ENCODE peak calls at places on chromosomes 12 and 14, in ten cellular contexts. U is prostate gland, J is transverse colon, Y is HCT116, L is hepatocyte, P is psoas muscle, F is testis, V is cardiac muscle cell, K is GM23338, S is stomach. O is an unnamed sample. For H3K4me1, the result is how much of the 10 kb centered on the place peaks cover.

GRCh38 chr14:93676416-93676958 is 111.8 kb downstream of the PRIMA1 start:
- DNase-seq in J (no peak), K (no peak), Y (no peak), P (no peak), U (no peak), L (no peak), F (no peak), V (no peak), S (no peak), O (no peak)

GRCh38 chr12:26994109-26994508 is 20.1 kb downstream of the TM7SF3 start:
- DNase-seq in S (no peak), K (no peak), U (no peak), J (no peak), P (no peak), F (no peak), V (no peak), L (no peak), Y (no peak), O (no peak)

GRCh38 chr14:84864582-84865271 is 665.2 kb upstream of the FLRT2 start:
- DNase-seq in J (no peak), S (no peak), F (no peak), U (no peak), P (no peak), K (no peak), Y (no peak), L (no peak), V (peak), O (no peak)

GRCh38 chr14:44347316-44347715 is 159.8 kb downstream of the FSCB start:
- DNase-seq in Y (no peak), F (no peak), V (no peak), K (no peak), S (no peak), L (no peak), J (no peak), P (no peak), U (no peak), O (no peak)

GRCh38 chr14:75283162-75283883 is 4.7 kb downstream of the FOS start:
- DNase-seq in V (no peak), P (no peak), J (peak), S (peak), L (peak), Y (no peak), U (no peak), K (peak), F (no peak), O (no peak)

GRCh38 chr12:99024870-99025269 is 379.8 kb downstream of the APAF1 start:
- DNase-seq in K (no peak), F (no peak), J (no peak), L (no peak), P (no peak), U (no peak), V (no peak), S (no peak), Y (no peak), O (no peak)

GRCh38 chr12:120361506-120362208 is 7.3 kb downstream of the MSI1 start:
- DNase-seq in V (peak), J (peak), L (peak), S (peak), K (peak), U (peak), Y (no peak), P (peak), F (peak), O (peak)

GRCh38 chr14:99181804-99182520 is 90.0 kb downstream of the BCL11B start:
- DNase-seq in J (no peak), V (no peak), F (no peak), U (no peak), L (no peak), Y (no peak), P (no peak), K (no peak), S (no peak), O (no peak)

GRCh38 chr12:118307069-118307954 is 65.4 kb downstream of the TAOK3 start:
- DNase-seq in J (no peak), L (no peak), U (no peak), K (no peak), Y (no peak), P (no peak), V (no peak), F (no peak), S (no peak), O (peak)

GRCh38 chr14:101350021-101350420 is 211.3 kb upstream of the DIO3 start:
- DNase-seq in S (peak), L (no peak), J (no peak), K (no peak), V (no peak), F (no peak), U (no peak), P (no peak), Y (no peak), O (no peak)

GRCh38 chr12:54460317-54460935 is 13.0 kb downstream of the GTSF1 start:
- DNase-seq in K (no peak), L (no peak), J (no peak), U (no peak), F (no peak), Y (no peak), V (no peak), S (no peak), P (no peak), O (no peak)

GRCh38 chr12:63317447-63317846 is 166.4 kb upstream of the AVPR1A start:
- DNase-seq in J (no peak), K (no peak), U (no peak), L (no peak), Y (no peak), F (no peak), V (no peak), P (no peak), S (no peak), O (no peak)

GRCh38 chr12:78674311-78675085 is 190.1 kb upstream of the SYT1 start:
- DNase-seq in Y (no peak), L (no peak), U (no peak), V (no peak), K (no peak), S (no peak), J (no peak), F (no peak), P (no peak), O (no peak)

GRCh38 chr12:64864319-64864718 is 39.9 kb downstream of the TBC1D30 start:
- DNase-seq in P (no peak), F (no peak), S (no peak), J (no peak), U (no peak), V (no peak), L (no peak), Y (no peak), K (peak), O (no peak)

GRCh38 chr12:77980782-77981181 is 150.1 kb downstream of the NAV3 start:
- DNase-seq in Y (no peak), U (no peak), V (no peak), K (no peak), L (no peak), J (no peak), S (no peak), F (no peak), P (no peak), O (no peak)

GRCh38 chr12:46524778-46525177 is 152.2 kb upstream of the SLC38A2 start:
- DNase-seq in U (no peak), F (peak), V (peak), J (peak), Y (no peak), P (peak), K (peak), L (peak), S (peak), O (peak)

GRCh38 chr12:112167728-112168525 is 42.6 kb downstream of the TRAFD1 start:
- DNase-seq in L (no peak), S (no peak), P (no peak), J (no peak), V (no peak), K (no peak), U (no peak), Y (no peak), F (no peak), O (no peak)

GRCh38 chr14:104247336-104248202 is 109.2 kb downstream of the KIF26A start:
- DNase-seq in Y (no peak), S (peak), L (no peak), F (no peak), V (no peak), K (no peak), P (no peak), U (no peak), J (no peak), O (peak)

GRCh38 chr12:10301103-10301502 is 6.6 kb upstream of the KLRD1 start:
- DNase-seq in Y (no peak), L (no peak), J (no peak), F (no peak), V (no peak), S (no peak), P (no peak), U (no peak), K (no peak), O (no peak)

GRCh38 chr14:100568998-100569733 is 18.1 kb downstream of the BEGAIN start:
- DNase-seq in S (no peak), Y (no peak), U (no peak), L (no peak), K (no peak), J (no peak), V (no peak), P (no peak), F (no peak), O (no peak)

GRCh38 chr12:22625671-22626251 is 790 bp downstream of the ETNK1 start:
- DNase-seq in Y (peak), F (peak), J (peak), L (peak), U (peak), P (no peak), K (peak), V (peak), S (peak), O (no peak)

GRCh38 chr12:30847259-30847658 is 79.3 kb upstream of the TSPAN11 start:
- DNase-seq in Y (peak), K (peak), P (no peak), S (no peak), L (peak), J (no peak), U (peak), F (no peak), V (peak), O (no peak)

GRCh38 chr14:104715416-104715815 is 8.6 kb upstream of the ADSS1 start:
- DNase-seq in Y (no peak), S (no peak), K (no peak), F (no peak), V (no peak), U (peak), L (no peak), P (no peak), J (no peak), O (no peak)

GRCh38 chr12:120357104-120357503 is 11.9 kb downstream of the MSI1 start:
- DNase-seq in L (no peak), V (no peak), K (no peak), Y (no peak), U (no peak), J (no peak), P (no peak), F (no peak), S (no peak), O (no peak)

GRCh38 chr14:92794547-92794941 is 439 bp downstream of the GOLGA5 start:
- DNase-seq in S (no peak), U (no peak), J (peak), L (peak), P (peak), Y (no peak), K (peak), F (no peak), V (peak), O (no peak)

GRCh38 chr14:96053600-96054381 is 14.6 kb downstream of the C14orf132 start:
- DNase-seq in V (peak), S (no peak), Y (no peak), J (peak), F (peak), L (peak), P (no peak), K (no peak), U (no peak), O (no peak)

GRCh38 chr14:105914738-105915385 is 388.5 kb downstream of the TMEM121 start:
- DNase-seq in K (no peak), V (no peak), Y (no peak), S (no peak), U (no peak), L (no peak), F (no peak), J (no peak), P (peak), O (no peak)

GRCh38 chr12:7612851-7613250 is 52.9 kb downstream of the APOBEC1 start:
- DNase-seq in U (no peak), V (no peak), J (no peak), L (no peak), K (no peak), F (no peak), P (no peak), Y (no peak), S (no peak), O (no peak)

GRCh38 chr12:99552022-99552421 is 95.5 kb upstream of the GARIN6 start:
- DNase-seq in J (no peak), Y (no peak), F (no peak), V (no peak), P (no peak), S (no peak), U (no peak), K (no peak), L (no peak), O (no peak)

GRCh38 chr12:69459477-69459876 is 10.7 kb upstream of the FRS2 start:
- DNase-seq in L (no peak), S (no peak), J (no peak), F (no peak), U (no peak), V (peak), K (no peak), P (no peak), Y (no peak), O (no peak)

GRCh38 chr14:89921896-89922548 is 32.5 kb downstream of the EFCAB11 start:
- DNase-seq in Y (no peak), K (no peak), V (no peak), L (no peak), P (no peak), U (no peak), F (no peak), S (no peak), J (no peak), O (no peak)

GRCh38 chr12:102436867-102437266 is 43.5 kb downstream of the IGF1 start:
- DNase-seq in Y (no peak), U (no peak), S (no peak), K (no peak), V (no peak), F (no peak), L (no peak), P (no peak), J (no peak), O (no peak)

GRCh38 chr12:60148831-60149230 is 553.0 kb downstream of the SLC16A7 start:
- DNase-seq in U (no peak), P (peak), V (no peak), Y (peak), S (no peak), J (no peak), F (no peak), L (no peak), K (no peak), O (no peak)

GRCh38 chr14:54787263-54787662 is 115.4 kb downstream of the GCH1 start:
- DNase-seq in S (no peak), Y (no peak), J (no peak), U (no peak), F (no peak), P (no peak), K (no peak), V (no peak), L (no peak), O (no peak)

GRCh38 chr12:131007031-131007793 is 53.5 kb downstream of the ADGRD1 start:
- DNase-seq in K (no peak), V (no peak), U (peak), L (peak), F (peak), J (peak), Y (no peak), S (peak), P (peak), O (peak)

GRCh38 chr12:74401035-74401434 is 136.6 kb upstream of the ATXN7L3B start:
- DNase-seq in K (no peak), L (no peak), F (no peak), U (no peak), S (no peak), J (no peak), P (no peak), Y (peak), V (no peak), O (no peak)

GRCh38 chr12:74401966-74402365 is 135.7 kb upstream of the ATXN7L3B start:
- DNase-seq in Y (peak), F (no peak), U (no peak), K (no peak), L (no peak), J (no peak), V (no peak), P (no peak), S (no peak), O (no peak)
- H3K27ac ChIP-seq in Y (peak), F (no peak), U (no peak), K (no peak), L (peak), J (no peak), V (no peak), P (no peak), S (no peak), O (no peak)

GRCh38 chr12:4143909-4144308 is 129.7 kb upstream of the CCND2 start:
- DNase-seq in U (no peak), Y (peak), F (no peak), J (no peak), S (no peak), P (no peak), V (no peak), L (no peak), K (peak), O (no peak)
- TF ChIP-seq CTCF in U (no peak), Y (peak), F (no peak), J (no peak), S (no peak), P (no peak), V (no peak), L (no peak), K (peak), O (no peak)

GRCh38 chr12:4566474-4566873 is 4.5 kb downstream of the DYRK4 start:
- DNase-seq in V (no peak), J (no peak), U (no peak), Y (no peak), K (no peak), P (no peak), L (no peak), F (no peak), S (no peak), O (no peak)
- H3K4me1 ChIP-seq in V (under half), J (under half), U (under half), Y (under half), K (under half), P (under half), L (under half), F (under half), S (under half), O (under half)

GRCh38 chr12:24561882-24562760 is 386.8 kb downstream of the BCAT1 start:
- DNase-seq in P (peak), Y (no peak), U (peak), S (peak), F (peak), L (peak), V (peak), J (peak), K (peak), O (peak)
- H3K27ac ChIP-seq in P (peak), Y (no peak), U (peak), S (peak), F (peak), L (peak), V (peak), J (peak), K (peak), O (peak)

DNA sequence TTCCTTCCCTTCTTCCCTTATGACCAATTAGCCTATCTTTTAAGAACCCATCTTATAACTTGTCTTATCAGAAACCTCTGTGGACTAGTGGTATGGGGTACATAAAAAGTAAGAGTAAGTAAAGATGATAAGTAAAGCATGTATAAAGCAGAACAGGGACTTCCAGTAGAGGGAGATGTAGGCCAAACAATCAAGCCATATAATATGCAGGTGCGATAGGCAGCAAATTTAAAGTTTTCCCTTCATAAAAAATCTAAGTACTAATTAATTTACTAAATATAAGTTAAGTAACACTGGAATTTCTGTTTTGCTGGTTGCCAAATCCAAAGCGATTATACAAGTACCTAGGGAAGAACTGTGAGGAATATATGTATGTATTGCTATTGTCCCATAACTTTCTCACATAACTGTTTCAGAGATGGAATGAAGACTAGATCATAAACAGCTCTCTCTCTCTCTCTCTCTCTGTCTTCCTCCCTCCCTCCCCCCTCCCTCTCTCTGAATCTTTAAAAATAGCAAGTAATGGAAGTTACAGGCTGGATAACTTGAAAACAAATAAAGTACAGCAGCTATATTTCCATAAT is 25.7 kb downstream of the METTL25 start:
- DNase-seq in P (no peak), J (no peak), V (peak), F (no peak), S (no peak), Y (no peak), L (no peak), U (no peak), K (peak), O (no peak)
- TF ChIP-seq CTCF in P (peak), J (no peak), V (peak), F (no peak), S (peak), Y (peak), L (peak), U (no peak), K (peak), O (peak)

GRCh38 chr12:57771271-57771872 is 533 bp downstream of the METTL1 start:
- DNase-seq in Y (peak), F (peak), U (peak), V (peak), L (peak), K (peak), J (peak), S (peak), P (peak), O (peak)

GRCh38 chr12:57767317-57767716 is 439 bp upstream of the CYP27B1 start:
- DNase-seq in F (no peak), P (no peak), J (no peak), K (no peak), L (no peak), Y (no peak), V (no peak), U (no peak), S (no peak), O (no peak)

GRCh38 chr12:57770734-57771133 is 1.2 kb downstream of the METTL1 start:
- DNase-seq in F (no peak), P (no peak), Y (no peak), K (no peak), J (no peak), V (no peak), S (no peak), L (no peak), U (no peak), O (no peak)

GRCh38 chr12:57767876-57768275 is 998 bp upstream of the CYP27B1 start:
- DNase-seq in L (no peak), P (no peak), K (no peak), S (no peak), U (no peak), J (no peak), F (no peak), Y (no peak), V (no peak), O (no peak)

GRCh38 chr12:57769594-57769993 is 2.3 kb downstream of the METTL1 start:
- DNase-seq in P (no peak), Y (no peak), S (no peak), F (no peak), U (no peak), J (no peak), V (no peak), L (no peak), K (no peak), O (no peak)
- H3K4me1 ChIP-seq in P (under half), Y (half or more), S (under half), F (under half), U (under half), J (under half), V (under half), L (under half), K (under half), O (under half)

GRCh38 chr12:96198970-96199369 is 4.8 kb downstream of the ELK3 start:
- DNase-seq in J (no peak), Y (peak), U (no peak), K (no peak), F (no peak), V (no peak), S (no peak), L (no peak), P (no peak), O (no peak)
- H3K27ac ChIP-seq in J (peak), Y (peak), U (no peak), K (no peak), F (no peak), V (no peak), S (no peak), L (no peak), P (no peak), O (peak)

GRCh38 chr14:46651526-46652144 is at the start of gene RPL10L:
- DNase-seq in Y (no peak), V (no peak), P (no peak), K (peak), L (no peak), S (no peak), U (no peak), J (no peak), F (peak), O (no peak)
- TF ChIP-seq CTCF in Y (peak), V (no peak), P (no peak), K (peak), L (no peak), S (no peak), U (no peak), J (no peak), F (peak), O (no peak)

O was measured in heart right ventricle.